ENCODE peak calls at places on chromosomes 3 and 15, in nine cellular contexts. D is tibial artery; M is CD8-positive, alpha-beta T cell; K is aorta; P is cardiac muscle cell; H is stomach; B is heart right ventricle; N is ascending aorta; W is heart left ventricle. G is an unnamed sample.
A peak's percentile ranks its signal among the peaks of the same experiment; 100 is the strongest.

GRCh38 chr3:127805026-127805753 is 17.1 kb downstream of the MGLL start:
- DNase-seq in D (no peak), B (no peak), W (no peak), P (no peak), N (no peak), H (no peak), K (no peak), M (no peak), G (no peak)

GRCh38 chr3:97815149-97815917 is 6.5 kb upstream of the CRYBG3 start:
- DNase-seq in B (no peak), W (no peak), M (no peak), D (no peak), N (no peak), K (no peak), H (no peak), P (no peak), G (no peak)

GRCh38 chr3:186826316-186826977 is 16.1 kb upstream of the ADIPOQ start:
- DNase-seq in D (no peak), W (no peak), M (no peak), N (no peak), K (peak; percentile 62), B (no peak), H (no peak), P (no peak), G (no peak)

GRCh38 chr15:56473017-56473416 is 8.1 kb upstream of the MNS1 start:
- DNase-seq in K (no peak), M (no peak), B (no peak), N (no peak), W (no peak), P (no peak), D (no peak), H (no peak), G (no peak)

GRCh38 chr3:11096266-11097135 is 57.8 kb upstream of the HRH1 start:
- DNase-seq in H (peak; percentile 38), W (peak; percentile 87), N (peak; percentile 54), K (peak; percentile 96), M (no peak), B (peak; percentile 61), P (peak; percentile 79), D (peak; percentile 89), G (no peak)

GRCh38 chr3:44252332-44252731 is 10.6 kb downstream of the TOPAZ1 start:
- DNase-seq in B (no peak), W (no peak), H (no peak), M (no peak), K (no peak), N (no peak), D (no peak), P (no peak), G (no peak)

GRCh38 chr3:104437891-104438290 is 928.8 kb upstream of the ALCAM start:
- DNase-seq in D (no peak), H (no peak), P (no peak), K (no peak), N (no peak), B (no peak), W (no peak), M (no peak), G (no peak)

GRCh38 chr15:84582583-84583157 is 18.1 kb upstream of the ZSCAN2 start:
- DNase-seq in N (no peak), D (no peak), K (no peak), M (no peak), H (no peak), B (no peak), P (no peak), W (no peak), G (no peak)

GRCh38 chr15:88704791-88705768 is 66.3 kb downstream of the ISG20 start:
- DNase-seq in K (peak; percentile 95), B (peak; percentile 54), P (peak; percentile 37), N (peak; percentile 29), M (no peak), D (peak; percentile 90), H (peak; percentile 41), W (no peak), G (no peak)

GRCh38 chr15:62124176-62124952 is 40.7 kb downstream of the C2CD4B start:
- DNase-seq in M (no peak), K (no peak), N (no peak), H (no peak), W (no peak), P (no peak), D (no peak), B (no peak), G (peak; percentile 4)

GRCh38 chr15:74937226-74937601 is 659 bp downstream of the COX5A start:
- DNase-seq in D (no peak), W (no peak), B (no peak), K (no peak), H (no peak), N (no peak), M (no peak), P (peak; percentile 70), G (no peak)

GRCh38 chr3:46882377-46883015 is 5.0 kb downstream of the PTH1R start:
- DNase-seq in D (peak; percentile 76), N (no peak), B (no peak), W (no peak), H (no peak), K (peak; percentile 82), M (no peak), P (peak; percentile 61), G (no peak)
- H3K4me1 ChIP-seq in D (peaks cover 17% of the 10 kb centered on the region), N (peaks cover 15% of the 10 kb centered on the region), B (peaks cover 36% of the 10 kb centered on the region), W (peaks cover 4% of the 10 kb centered on the region), H (peaks cover 26% of the 10 kb centered on the region), K (no peaks in the 10 kb centered on the region), M (no peaks in the 10 kb centered on the region), P (peaks cover 41% of the 10 kb centered on the region), G (no peaks in the 10 kb centered on the region)

GRCh38 chr15:101322016-101322695 is 27.1 kb upstream of the SNRPA1 start:
- DNase-seq in M (no peak), N (no peak), B (no peak), P (no peak), H (no peak), D (no peak), W (no peak), K (no peak), G (no peak)
- H3K4me3 ChIP-seq in M (no peak overlapping the region), N (no peak overlapping the region), B (no peak overlapping the region), P (no peak overlapping the region), H (no peak overlapping the region), D (no peak overlapping the region), W (no peak overlapping the region), K (no peak overlapping the region), G (no peak overlapping the region)

GRCh38 chr15:100670505-100671021 is 68.2 kb downstream of the ASB7 start:
- DNase-seq in K (no peak), W (no peak), B (no peak), D (no peak), N (no peak), H (no peak), P (no peak), M (no peak), G (no peak)

GRCh38 chr15:100669260-100669659 is 66.9 kb downstream of the ASB7 start:
- DNase-seq in H (no peak), D (peak; percentile 54), N (no peak), K (no peak), P (no peak), M (no peak), W (no peak), B (no peak), G (no peak)

GRCh38 chr15:100668321-100668690 is 65.9 kb downstream of the ASB7 start:
- DNase-seq in K (no peak), P (no peak), B (no peak), H (no peak), W (no peak), N (no peak), D (peak; percentile 34), M (no peak), G (no peak)

GRCh38 chr15:100665570-100665969 is 63.2 kb downstream of the ASB7 start:
- DNase-seq in M (no peak), P (no peak), W (peak; percentile 46), N (no peak), D (peak; percentile 45), B (no peak), K (no peak), H (no peak), G (no peak)

GRCh38 chr15:100667405-100668320 is 65.3 kb downstream of the ASB7 start:
- DNase-seq in D (no peak), W (peak; percentile 72), K (no peak), M (no peak), N (no peak), B (no peak), H (no peak), P (no peak), G (no peak)
- H3K27ac ChIP-seq in D (no peak overlapping the region), W (peak overlapping the region; percentile 67), K (no peak overlapping the region), M (no peak overlapping the region), N (no peak overlapping the region), B (peak overlapping the region; percentile 79), H (peak overlapping the region; percentile 7), P (no peak overlapping the region), G (no peak overlapping the region)

DNA sequence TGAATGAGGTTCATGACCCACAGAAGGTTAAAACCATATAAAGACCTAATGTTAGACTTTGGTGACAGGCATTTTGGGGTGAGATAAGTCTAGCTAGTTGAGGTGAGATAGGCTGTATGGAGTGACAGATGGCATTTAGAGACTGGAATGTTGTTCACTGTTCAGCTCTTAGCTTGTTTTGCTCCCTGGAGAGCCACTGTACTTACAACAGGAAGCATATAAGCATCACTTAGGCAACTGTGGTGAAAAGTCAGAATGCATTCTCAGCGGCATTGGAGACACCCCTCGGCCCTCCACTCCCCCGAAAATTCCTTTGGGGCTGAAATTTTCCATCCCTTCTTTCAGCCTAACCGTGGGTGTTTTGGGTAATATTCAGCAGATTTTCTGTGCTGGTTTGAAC is 73.4 kb downstream of the SLCO3A1 start:
- DNase-seq in D (no peak), M (no peak), H (no peak), K (no peak), W (no peak), P (peak; percentile 61), N (no peak), B (no peak), G (no peak)
- H3K4me1 ChIP-seq in D (peaks cover 25% of the 10 kb centered on the region), M (no peaks in the 10 kb centered on the region), H (peaks cover 7% of the 10 kb centered on the region), K (peaks cover 17% of the 10 kb centered on the region), W (peaks cover 37% of the 10 kb centered on the region), P (peaks cover 92% of the 10 kb centered on the region), N (peaks cover 36% of the 10 kb centered on the region), B (peaks cover 90% of the 10 kb centered on the region), G (no peaks in the 10 kb centered on the region)

GRCh38 chr3:150793641-150794040 is 30.7 kb upstream of the SIAH2 start:
- DNase-seq in B (no peak), P (no peak), K (no peak), N (no peak), H (no peak), M (no peak), W (no peak), D (no peak), G (no peak)

GRCh38 chr3:150787741-150788370 is 24.9 kb upstream of the SIAH2 start:
- DNase-seq in H (peak; percentile 88), K (peak; percentile 97), P (peak; percentile 86), D (peak; percentile 85), M (peak; percentile 52), W (peak; percentile 91), B (peak; percentile 83), N (no peak), G (peak; percentile 61)

GRCh38 chr3:150784747-150785125 is 21.8 kb upstream of the SIAH2 start:
- DNase-seq in K (no peak), M (no peak), H (no peak), D (no peak), N (no peak), B (no peak), P (no peak), W (no peak), G (no peak)

GRCh38 chr3:150786791-150787190 is 23.8 kb upstream of the SIAH2 start:
- DNase-seq in P (no peak), W (no peak), N (no peak), K (no peak), B (no peak), H (no peak), D (no peak), M (no peak), G (no peak)

GRCh38 chr3:150790621-150791020 is 27.7 kb upstream of the SIAH2 start:
- DNase-seq in N (no peak), W (no peak), B (no peak), M (no peak), K (no peak), H (no peak), D (no peak), P (no peak), G (no peak)
- H3K4me3 ChIP-seq in N (no peak overlapping the region), W (no peak overlapping the region), B (no peak overlapping the region), M (no peak overlapping the region), K (no peak overlapping the region), H (no peak overlapping the region), D (no peak overlapping the region), P (no peak overlapping the region), G (no peak overlapping the region)

G was measured in naive thymus-derived CD4-positive, alpha-beta T cell.